ENCODE peak calls at places on chromosome 20, in eight cellular contexts. One of them, this sample, is unnamed.

GRCh38 chr20:45406260-45407066 is 1.6 kb upstream of the DBNDD2 start:
- DNase-seq in cardiac fibroblast: peak
- DNase-seq in choroid plexus epithelial cell: no peak
- DNase-seq in GM06990: no peak
- DNase-seq in right lobe of liver: peak
- DNase-seq in spleen: peak
- DNase-seq in esophagus muscularis mucosa: no peak
- DNase-seq in adrenal gland: peak
- DNase-seq in this sample: peak

GRCh38 chr20:57564951-57565642 is 4.2 kb downstream of the PCK1 start:
- DNase-seq in spleen: peak
- DNase-seq in choroid plexus epithelial cell: no peak
- DNase-seq in GM06990: no peak
- DNase-seq in cardiac fibroblast: no peak
- DNase-seq in esophagus muscularis mucosa: no peak
- DNase-seq in adrenal gland: no peak
- DNase-seq in right lobe of liver: no peak
- DNase-seq in this sample: no peak

GRCh38 chr20:16260911-16261310 is 312.3 kb downstream of the KIF16B start:
- DNase-seq in right lobe of liver: no peak
- DNase-seq in GM06990: no peak
- DNase-seq in esophagus muscularis mucosa: no peak
- DNase-seq in adrenal gland: no peak
- DNase-seq in cardiac fibroblast: no peak
- DNase-seq in choroid plexus epithelial cell: peak
- DNase-seq in spleen: no peak
- DNase-seq in this sample: no peak

GRCh38 chr20:14288341-14289330 is 48.8 kb downstream of the FLRT3 start:
- DNase-seq in spleen: no peak
- DNase-seq in right lobe of liver: no peak
- DNase-seq in adrenal gland: no peak
- DNase-seq in esophagus muscularis mucosa: no peak
- DNase-seq in choroid plexus epithelial cell: peak
- DNase-seq in cardiac fibroblast: peak
- DNase-seq in GM06990: no peak
- DNase-seq in this sample: no peak

GRCh38 chr20:10306440-10307358 is 88.1 kb downstream of the SNAP25 start:
- DNase-seq in right lobe of liver: no peak
- DNase-seq in spleen: no peak
- DNase-seq in cardiac fibroblast: peak
- DNase-seq in GM06990: no peak
- DNase-seq in choroid plexus epithelial cell: peak
- DNase-seq in adrenal gland: no peak
- DNase-seq in esophagus muscularis mucosa: no peak
- DNase-seq in this sample: peak

GRCh38 chr20:33311989-33312388 is 29.0 kb downstream of the BPIFB1 start:
- DNase-seq in adrenal gland: no peak
- DNase-seq in GM06990: no peak
- DNase-seq in spleen: no peak
- DNase-seq in cardiac fibroblast: no peak
- DNase-seq in right lobe of liver: no peak
- DNase-seq in choroid plexus epithelial cell: no peak
- DNase-seq in esophagus muscularis mucosa: no peak
- DNase-seq in this sample: no peak

GRCh38 chr20:57658447-57659130 is 38.4 kb upstream of the ZBP1 start:
- DNase-seq in spleen: peak
- DNase-seq in choroid plexus epithelial cell: no peak
- DNase-seq in GM06990: no peak
- DNase-seq in esophagus muscularis mucosa: no peak
- DNase-seq in right lobe of liver: peak
- DNase-seq in adrenal gland: peak
- DNase-seq in cardiac fibroblast: no peak
- DNase-seq in this sample: no peak

GRCh38 chr20:57493091-57493615 is 31.8 kb downstream of the CTCFL start:
- DNase-seq in esophagus muscularis mucosa: no peak
- DNase-seq in right lobe of liver: no peak
- DNase-seq in GM06990: no peak
- DNase-seq in spleen: no peak
- DNase-seq in cardiac fibroblast: no peak
- DNase-seq in adrenal gland: no peak
- DNase-seq in choroid plexus epithelial cell: no peak
- DNase-seq in this sample: no peak

GRCh38 chr20:10540636-10541493 is 105.8 kb downstream of the SLX4IP start:
- DNase-seq in esophagus muscularis mucosa: no peak
- DNase-seq in right lobe of liver: no peak
- DNase-seq in adrenal gland: no peak
- DNase-seq in GM06990: no peak
- DNase-seq in spleen: no peak
- DNase-seq in choroid plexus epithelial cell: peak
- DNase-seq in cardiac fibroblast: peak
- DNase-seq in this sample: peak

GRCh38 chr20:4787069-4787468 is 65.4 kb downstream of the PRND start:
- DNase-seq in spleen: no peak
- DNase-seq in adrenal gland: no peak
- DNase-seq in choroid plexus epithelial cell: peak
- DNase-seq in GM06990: no peak
- DNase-seq in cardiac fibroblast: peak
- DNase-seq in esophagus muscularis mucosa: no peak
- DNase-seq in right lobe of liver: no peak
- DNase-seq in this sample: peak

GRCh38 chr20:24066075-24066700 is 77.6 kb upstream of the GGTLC1 start:
- DNase-seq in right lobe of liver: no peak
- DNase-seq in GM06990: no peak
- DNase-seq in esophagus muscularis mucosa: no peak
- DNase-seq in spleen: no peak
- DNase-seq in cardiac fibroblast: no peak
- DNase-seq in choroid plexus epithelial cell: no peak
- DNase-seq in adrenal gland: no peak
- DNase-seq in this sample: no peak

GRCh38 chr20:62310757-62311121 is 7.9 kb downstream of the ADRM1 start:
- DNase-seq in spleen: no peak
- DNase-seq in GM06990: no peak
- DNase-seq in adrenal gland: no peak
- DNase-seq in cardiac fibroblast: no peak
- DNase-seq in right lobe of liver: no peak
- DNase-seq in esophagus muscularis mucosa: no peak
- DNase-seq in choroid plexus epithelial cell: no peak
- DNase-seq in this sample: no peak
- TF ChIP-seq CTCF in spleen: no peak
- TF ChIP-seq CTCF in GM06990: no peak
- TF ChIP-seq CTCF in adrenal gland: no peak
- TF ChIP-seq CTCF in cardiac fibroblast: no peak
- TF ChIP-seq CTCF in right lobe of liver: no peak
- TF ChIP-seq CTCF in esophagus muscularis mucosa: no peak
- TF ChIP-seq CTCF in choroid plexus epithelial cell: no peak
- TF ChIP-seq CTCF in this sample: no peak

GRCh38 chr20:22762576-22763256 is 178.3 kb upstream of the FOXA2 start:
- DNase-seq in adrenal gland: no peak
- DNase-seq in cardiac fibroblast: no peak
- DNase-seq in choroid plexus epithelial cell: no peak
- DNase-seq in spleen: no peak
- DNase-seq in esophagus muscularis mucosa: no peak
- DNase-seq in GM06990: no peak
- DNase-seq in right lobe of liver: no peak
- DNase-seq in this sample: no peak
- H3K4me3 ChIP-seq in adrenal gland: no peak
- H3K4me3 ChIP-seq in cardiac fibroblast: no peak
- H3K4me3 ChIP-seq in choroid plexus epithelial cell: no peak
- H3K4me3 ChIP-seq in spleen: no peak
- H3K4me3 ChIP-seq in esophagus muscularis mucosa: no peak
- H3K4me3 ChIP-seq in GM06990: no peak
- H3K4me3 ChIP-seq in right lobe of liver: no peak
- H3K4me3 ChIP-seq in this sample: no peak

GRCh38 chr20:21522479-21523397 is 8.9 kb upstream of the NKX2-2 start:
- DNase-seq in cardiac fibroblast: no peak
- DNase-seq in choroid plexus epithelial cell: no peak
- DNase-seq in GM06990: no peak
- DNase-seq in right lobe of liver: no peak
- DNase-seq in spleen: no peak
- DNase-seq in adrenal gland: no peak
- DNase-seq in esophagus muscularis mucosa: no peak
- DNase-seq in this sample: no peak

GRCh38 chr20:21523398-21523868 is 9.6 kb upstream of the NKX2-2 start:
- DNase-seq in esophagus muscularis mucosa: no peak
- DNase-seq in spleen: no peak
- DNase-seq in cardiac fibroblast: no peak
- DNase-seq in GM06990: no peak
- DNase-seq in choroid plexus epithelial cell: no peak
- DNase-seq in adrenal gland: no peak
- DNase-seq in right lobe of liver: no peak
- DNase-seq in this sample: no peak

GRCh38 chr20:21519136-21519584 is 5.3 kb upstream of the NKX2-2 start:
- DNase-seq in GM06990: no peak
- DNase-seq in esophagus muscularis mucosa: no peak
- DNase-seq in adrenal gland: no peak
- DNase-seq in cardiac fibroblast: no peak
- DNase-seq in right lobe of liver: no peak
- DNase-seq in spleen: no peak
- DNase-seq in choroid plexus epithelial cell: no peak
- DNase-seq in this sample: no peak

GRCh38 chr20:21521596-21522478 is 8.0 kb upstream of the NKX2-2 start:
- DNase-seq in GM06990: no peak
- DNase-seq in spleen: no peak
- DNase-seq in right lobe of liver: no peak
- DNase-seq in choroid plexus epithelial cell: no peak
- DNase-seq in cardiac fibroblast: no peak
- DNase-seq in esophagus muscularis mucosa: no peak
- DNase-seq in adrenal gland: no peak
- DNase-seq in this sample: no peak

DNA sequence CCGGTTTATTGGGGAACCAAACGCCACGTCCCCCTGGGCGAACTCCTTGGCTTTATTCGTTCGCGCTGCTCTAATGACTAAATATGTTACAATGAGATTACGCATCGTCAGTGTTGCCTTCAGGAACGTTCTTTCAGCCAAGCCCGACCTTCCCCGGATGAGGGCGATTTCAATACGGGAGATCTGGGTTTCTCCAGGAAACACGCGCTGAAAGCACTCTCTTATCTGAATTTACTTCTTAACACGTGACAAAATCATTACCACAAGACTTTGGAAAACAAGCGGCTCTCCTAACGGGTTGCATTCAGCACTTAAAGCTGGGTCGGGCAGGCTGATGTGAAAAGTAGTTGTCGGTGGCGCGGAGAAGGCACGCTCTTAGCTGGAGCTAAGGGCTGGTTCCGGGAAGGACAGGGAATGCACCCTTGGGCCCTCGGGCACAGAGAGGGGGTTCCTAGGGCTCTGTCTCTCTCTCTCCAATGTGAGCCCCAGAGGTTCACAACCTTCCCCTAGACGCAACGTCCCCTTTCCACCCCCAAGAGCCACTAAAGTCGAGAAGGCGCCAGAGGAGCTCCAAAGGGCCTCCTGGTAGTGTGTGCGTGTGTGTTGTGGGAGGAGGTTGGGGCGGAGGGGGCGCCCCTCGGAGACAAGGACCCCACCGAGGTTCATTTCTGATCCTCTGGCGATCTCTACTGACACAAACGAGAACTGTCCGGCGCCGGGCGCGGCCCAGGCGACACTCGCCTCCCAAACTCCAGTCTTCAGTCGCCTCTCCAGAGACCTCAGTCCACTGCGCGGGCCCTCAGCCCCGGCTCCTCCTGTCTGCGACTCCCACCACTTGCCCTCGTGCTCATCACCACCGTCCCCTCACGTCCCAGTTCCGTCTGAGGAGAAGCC is 7.1 kb upstream of the NKX2-2 start:
- DNase-seq in choroid plexus epithelial cell: peak
- DNase-seq in adrenal gland: no peak
- DNase-seq in spleen: no peak
- DNase-seq in right lobe of liver: no peak
- DNase-seq in cardiac fibroblast: peak
- DNase-seq in esophagus muscularis mucosa: no peak
- DNase-seq in GM06990: no peak
- DNase-seq in this sample: no peak
- TF ChIP-seq CTCF in choroid plexus epithelial cell: no peak
- TF ChIP-seq CTCF in adrenal gland: no peak
- TF ChIP-seq CTCF in spleen: no peak
- TF ChIP-seq CTCF in right lobe of liver: no peak
- TF ChIP-seq CTCF in cardiac fibroblast: no peak
- TF ChIP-seq CTCF in esophagus muscularis mucosa: no peak
- TF ChIP-seq CTCF in GM06990: no peak
- TF ChIP-seq CTCF in this sample: no peak

GRCh38 chr20:63124782-63125580 is 91.0 kb downstream of the YTHDF1 start:
- DNase-seq in esophagus muscularis mucosa: no peak
- DNase-seq in right lobe of liver: peak
- DNase-seq in adrenal gland: peak
- DNase-seq in choroid plexus epithelial cell: no peak
- DNase-seq in spleen: peak
- DNase-seq in GM06990: no peak
- DNase-seq in cardiac fibroblast: no peak
- DNase-seq in this sample: no peak
- H3K4me3 ChIP-seq in esophagus muscularis mucosa: no peak
- H3K4me3 ChIP-seq in right lobe of liver: no peak
- H3K4me3 ChIP-seq in adrenal gland: no peak
- H3K4me3 ChIP-seq in choroid plexus epithelial cell: no peak
- H3K4me3 ChIP-seq in spleen: no peak
- H3K4me3 ChIP-seq in GM06990: no peak
- H3K4me3 ChIP-seq in cardiac fibroblast: no peak
- H3K4me3 ChIP-seq in this sample: no peak

DNA sequence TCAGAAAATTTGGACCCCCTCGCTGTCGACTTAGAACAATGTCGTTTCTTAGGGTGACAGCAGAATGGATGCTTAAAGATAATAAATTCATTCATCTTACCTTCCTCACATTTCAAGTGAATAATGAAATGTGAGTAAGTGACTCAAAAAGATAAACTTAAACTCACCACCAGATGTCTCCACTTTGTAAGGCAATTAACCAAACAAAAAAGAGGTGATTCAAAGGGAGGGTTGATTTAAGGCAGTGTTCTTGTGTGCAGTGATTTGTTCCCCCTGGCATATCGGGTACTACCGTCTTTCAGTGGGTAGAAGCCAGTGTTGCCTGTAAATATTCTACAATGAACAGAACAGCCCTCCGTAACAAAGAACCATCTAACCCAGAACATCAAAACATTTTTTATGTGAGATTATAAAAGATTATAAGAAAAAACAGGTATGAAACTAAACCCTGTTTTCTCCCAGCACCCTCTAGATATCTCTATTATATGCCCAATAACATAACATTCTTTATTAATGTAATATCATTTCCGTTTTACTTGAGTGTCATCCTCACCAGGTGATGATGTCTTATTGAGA is 589.7 kb downstream of the CBLN4 start:
- DNase-seq in esophagus muscularis mucosa: no peak
- DNase-seq in GM06990: no peak
- DNase-seq in right lobe of liver: no peak
- DNase-seq in cardiac fibroblast: peak
- DNase-seq in spleen: no peak
- DNase-seq in choroid plexus epithelial cell: peak
- DNase-seq in adrenal gland: no peak
- DNase-seq in this sample: peak
- TF ChIP-seq CTCF in esophagus muscularis mucosa: peak
- TF ChIP-seq CTCF in GM06990: no peak
- TF ChIP-seq CTCF in right lobe of liver: peak
- TF ChIP-seq CTCF in cardiac fibroblast: peak
- TF ChIP-seq CTCF in spleen: no peak
- TF ChIP-seq CTCF in choroid plexus epithelial cell: peak
- TF ChIP-seq CTCF in adrenal gland: peak
- TF ChIP-seq CTCF in this sample: no peak

GRCh38 chr20:13222319-13222716 is 1.2 kb downstream of the ISM1 start:
- DNase-seq in GM06990: no peak
- DNase-seq in spleen: no peak
- DNase-seq in right lobe of liver: no peak
- DNase-seq in cardiac fibroblast: no peak
- DNase-seq in choroid plexus epithelial cell: no peak
- DNase-seq in esophagus muscularis mucosa: no peak
- DNase-seq in adrenal gland: no peak
- DNase-seq in this sample: no peak
- H3K4me3 ChIP-seq in GM06990: no peak
- H3K4me3 ChIP-seq in spleen: peak
- H3K4me3 ChIP-seq in right lobe of liver: peak
- H3K4me3 ChIP-seq in cardiac fibroblast: no peak
- H3K4me3 ChIP-seq in choroid plexus epithelial cell: no peak
- H3K4me3 ChIP-seq in esophagus muscularis mucosa: peak
- H3K4me3 ChIP-seq in adrenal gland: no peak
- H3K4me3 ChIP-seq in this sample: no peak

This sample was measured in fibroblast of villous mesenchyme.